ENCODE peak calls at places on chromosomes 1 and 21, in five cellular contexts. Q, Y, V, M and D are unnamed samples.

GRCh38 chr1:115189814-115190541 is 100.7 kb upstream of the TSPAN2 start:
- DNase-seq in M (peak), Y (no peak), V (no peak), Q (no peak), D (peak)

GRCh38 chr1:98906761-98907301 is 97.8 kb downstream of the PLPPR5 start:
- DNase-seq in Q (no peak), Y (no peak), M (no peak), V (no peak), D (no peak)

GRCh38 chr1:244896550-244896949 is 32.2 kb upstream of the HNRNPU start:
- DNase-seq in Y (peak), Q (no peak), M (peak), V (no peak), D (peak)

GRCh38 chr1:22508991-22509390 is 54.3 kb upstream of the EPHA8 start:
- DNase-seq in Q (no peak), Y (no peak), M (no peak), V (no peak), D (no peak)

GRCh38 chr1:106831511-106831910 is 225.0 kb upstream of the PRMT6 start:
- DNase-seq in Y (no peak), M (no peak), V (no peak), Q (no peak), D (no peak)

GRCh38 chr1:218558411-218558810 is 213.3 kb downstream of the TGFB2 start:
- DNase-seq in Y (peak), Q (no peak), V (no peak), M (no peak), D (no peak)

GRCh38 chr1:17618558-17619247 is 79.2 kb downstream of the ARHGEF10L start:
- DNase-seq in V (no peak), Q (no peak), M (no peak), Y (no peak), D (no peak)

GRCh38 chr1:198102454-198102791 is 54.4 kb upstream of the NEK7 start:
- DNase-seq in Y (no peak), V (no peak), Q (no peak), M (no peak), D (no peak)

GRCh38 chr1:59427155-59427554 is 130.3 kb downstream of the FGGY start:
- DNase-seq in V (no peak), Y (no peak), Q (no peak), M (peak), D (no peak)

GRCh38 chr1:235077571-235078479 is 50.8 kb downstream of the TOMM20 start:
- DNase-seq in Q (no peak), Y (peak), M (no peak), V (no peak), D (no peak)

GRCh38 chr1:166470057-166470456 is 303.3 kb upstream of the FAM78B start:
- DNase-seq in M (no peak), Q (no peak), Y (no peak), V (no peak), D (no peak)
- H3K27ac ChIP-seq in M (no peak), Q (no peak), Y (no peak), V (no peak), D (no peak)

GRCh38 chr1:7287013-7287412 is 484.1 kb upstream of the VAMP3 start:
- DNase-seq in V (no peak), Q (no peak), Y (no peak), M (no peak), D (no peak)
- TF ChIP-seq CTCF in V (no peak), Q (no peak), Y (no peak), M (no peak), D (no peak)

DNA sequence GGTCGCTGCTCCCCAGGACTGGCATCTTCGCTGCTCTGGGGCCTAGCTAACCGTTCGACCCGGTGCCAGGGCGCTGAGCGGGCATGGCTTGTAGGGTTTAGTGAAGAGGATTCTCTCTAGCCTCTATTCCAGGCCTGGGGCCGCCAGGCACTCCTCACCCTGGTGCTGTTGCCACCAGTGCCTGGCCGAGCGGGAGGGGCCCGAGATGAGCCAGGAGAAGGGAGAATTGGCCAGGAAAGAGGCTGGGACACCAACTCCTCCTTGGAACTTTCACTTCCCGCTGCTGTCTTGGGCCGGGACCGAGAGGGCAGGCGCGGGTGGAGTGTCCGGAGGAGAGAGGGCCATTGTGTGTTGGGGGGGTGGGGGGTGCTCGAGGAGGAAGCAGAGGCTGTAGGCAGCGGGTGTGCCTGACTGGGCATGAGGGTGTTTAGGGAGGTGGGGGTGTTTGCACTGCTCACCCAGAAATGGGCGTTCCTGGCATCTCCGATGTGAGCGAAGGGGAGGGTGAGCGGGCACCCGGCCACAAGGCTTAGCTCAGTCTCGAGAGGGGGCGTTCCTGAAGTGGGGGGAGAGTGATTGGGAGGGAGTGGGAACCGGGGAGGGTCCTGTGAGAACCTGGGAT is 772 bp downstream of the ADAM15 start:
- DNase-seq in M (no peak), Y (peak), Q (peak), V (peak), D (no peak)
- H3K27ac ChIP-seq in M (peak), Y (peak), Q (peak), V (peak), D (no peak)

DNA sequence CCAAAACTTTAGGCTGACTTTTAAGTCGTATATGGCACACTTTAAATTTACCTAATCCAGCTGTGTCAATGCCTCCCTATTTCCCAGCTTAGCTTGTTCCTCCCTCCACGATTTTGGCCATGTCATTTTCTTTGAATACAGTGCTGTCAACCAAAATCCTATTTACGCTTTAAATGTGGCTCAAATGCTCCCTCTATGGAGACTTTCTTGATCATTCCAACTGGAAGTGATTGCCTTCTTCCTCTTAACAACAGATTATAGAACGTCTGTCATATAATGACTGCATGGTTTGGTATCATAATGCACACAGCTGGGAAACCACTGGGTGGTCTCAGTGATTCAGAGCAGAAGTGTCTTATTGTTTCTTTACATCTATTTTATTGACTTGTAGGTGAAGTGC is 18.9 kb upstream of the BATF3 start:
- DNase-seq in Y (peak), V (no peak), Q (no peak), M (no peak), D (no peak)
- TF ChIP-seq CTCF in Y (no peak), V (no peak), Q (no peak), M (peak), D (peak)

GRCh38 chr1:1629430-1630190 is 2.4 kb upstream of the MMP23B start:
- DNase-seq in V (no peak), M (no peak), Y (no peak), Q (no peak), D (no peak)
- H3K27ac ChIP-seq in V (no peak), M (no peak), Y (no peak), Q (no peak), D (no peak)

DNA sequence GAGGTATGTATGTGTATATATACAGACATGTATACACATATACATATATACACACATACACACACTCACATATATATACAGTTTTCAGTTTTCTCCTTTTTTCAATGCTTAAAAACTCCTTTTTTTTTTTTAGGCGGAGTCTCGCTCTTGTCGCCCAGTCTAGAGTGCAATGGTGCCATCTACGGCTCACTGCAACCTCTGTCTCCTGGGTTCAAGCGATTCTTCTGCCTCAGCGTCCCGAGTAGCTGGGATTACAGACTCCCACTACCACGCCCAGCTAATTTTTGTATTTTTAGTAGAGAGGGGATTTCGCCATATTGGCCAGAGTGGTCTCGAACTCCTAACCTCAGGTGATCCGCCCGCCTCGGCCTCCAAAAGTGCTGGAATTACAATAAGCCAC is 27.0 kb downstream of the STYXL2 start:
- DNase-seq in M (no peak), Q (no peak), V (no peak), Y (no peak), D (no peak)
- TF ChIP-seq CTCF in M (no peak), Q (no peak), V (no peak), Y (no peak), D (no peak)

DNA sequence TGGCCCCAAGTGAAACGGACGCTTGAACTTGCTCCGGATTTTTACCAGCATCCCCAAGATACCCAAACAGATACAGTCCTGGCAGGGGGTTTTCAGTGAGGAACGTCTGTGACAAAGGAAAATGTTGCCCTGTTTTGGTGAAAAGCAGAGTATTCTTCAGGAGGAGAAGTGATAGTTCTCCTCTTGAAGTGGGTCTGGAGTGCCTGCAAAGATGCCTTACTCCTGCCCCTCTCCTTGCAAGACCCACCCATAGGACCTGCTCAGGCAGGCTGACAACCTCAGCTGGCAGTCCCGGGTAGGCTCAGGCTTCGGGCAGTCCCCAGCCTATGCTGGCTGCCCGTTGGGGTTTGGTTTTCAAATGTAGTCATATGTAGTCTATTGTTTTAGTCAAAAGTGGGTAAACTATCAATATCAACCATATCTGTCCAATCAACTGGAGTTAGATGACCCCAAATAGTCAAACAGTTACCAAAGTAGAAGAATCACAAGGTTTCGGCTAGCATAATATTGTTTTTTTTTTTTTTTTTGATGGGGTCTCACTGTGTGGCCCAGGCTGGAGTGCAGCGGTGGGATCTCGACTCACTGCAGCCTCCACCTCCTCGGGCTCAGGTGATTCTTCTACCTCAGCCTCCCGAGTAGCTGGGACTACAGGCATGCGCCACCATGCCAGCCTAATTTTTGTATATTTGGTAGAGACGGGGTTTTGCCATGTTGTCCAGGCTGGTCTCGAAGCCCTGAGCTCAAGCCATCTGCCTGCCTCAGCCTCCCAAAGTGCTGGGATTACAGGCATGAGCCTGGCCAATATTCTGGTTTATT is 996 bp upstream of the ARL8A start:
- DNase-seq in V (no peak), M (no peak), Q (no peak), Y (peak), D (no peak)
- H3K27ac ChIP-seq in V (no peak), M (no peak), Q (peak), Y (no peak), D (no peak)

GRCh38 chr21:39911286-39911685 is 44.0 kb downstream of the PCP4 start:
- DNase-seq in Y (no peak), V (no peak), M (no peak), Q (no peak), D (no peak)
- TF ChIP-seq CTCF in Y (no peak), V (no peak), M (peak), Q (no peak), D (no peak)

GRCh38 chr1:16180291-16180824 is 24.5 kb upstream of the EPHA2 start:
- DNase-seq in M (peak), Y (no peak), V (no peak), Q (no peak), D (peak)

GRCh38 chr1:16184557-16185303 is 27.7 kb downstream of the ARHGEF19 start:
- DNase-seq in Q (no peak), Y (no peak), V (no peak), M (peak), D (no peak)

GRCh38 chr1:16181887-16182719 is 26.2 kb upstream of the EPHA2 start:
- DNase-seq in M (peak), Q (peak), Y (peak), V (peak), D (peak)

GRCh38 chr1:16183765-16184556 is 28.1 kb upstream of the EPHA2 start:
- DNase-seq in Q (no peak), M (no peak), Y (no peak), V (no peak), D (no peak)

GRCh38 chr1:16183157-16183556 is 27.3 kb upstream of the EPHA2 start:
- DNase-seq in Y (no peak), M (peak), Q (peak), V (no peak), D (peak)
- H3K27ac ChIP-seq in Y (no peak), M (no peak), Q (peak), V (no peak), D (no peak)